ENCODE peak calls at places on chromosomes 12 and 14, in eight cellular contexts. H, F, G, J, X, L, K and S are unnamed samples.

GRCh38 chr14:57707219-57707618 is 158.7 kb downstream of the SLC35F4 start:
- DNase-seq in H (no peak), G (no peak), K (no peak), X (no peak), F (no peak), J (no peak), L (no peak), S (no peak)

GRCh38 chr14:93005838-93006237 is 82.9 kb downstream of the CHGA start:
- DNase-seq in H (no peak), L (no peak), K (no peak), J (no peak), X (no peak), G (peak), F (no peak), S (no peak)

GRCh38 chr12:6235499-6235898 is 35.3 kb downstream of the CD9 start:
- DNase-seq in H (peak), G (no peak), L (no peak), X (no peak), F (peak), J (no peak), K (peak), S (no peak)

GRCh38 chr14:94677747-94678146 is 65.6 kb downstream of the SERPINA3 start:
- DNase-seq in F (no peak), H (no peak), J (no peak), G (no peak), L (no peak), X (no peak), K (no peak), S (peak)

GRCh38 chr12:30796891-30797371 is 42.2 kb upstream of the CAPRIN2 start:
- DNase-seq in F (peak), K (no peak), H (no peak), X (peak), L (no peak), J (no peak), G (peak), S (no peak)

GRCh38 chr12:28191690-28192089 is 1.4 kb downstream of the CCDC91 start:
- DNase-seq in K (no peak), F (no peak), J (peak), H (no peak), X (no peak), G (peak), L (no peak), S (no peak)

GRCh38 chr12:13347241-13348043 is 150.9 kb downstream of the EMP1 start:
- DNase-seq in F (no peak), K (no peak), X (no peak), G (peak), J (peak), L (no peak), H (no peak), S (no peak)

GRCh38 chr14:74697543-74697942 is 15.3 kb downstream of the AREL1 start:
- DNase-seq in G (peak), K (no peak), F (no peak), J (no peak), X (no peak), L (no peak), H (no peak), S (no peak)

GRCh38 chr12:110079477-110080400 is 31.4 kb upstream of the C12orf76 start:
- DNase-seq in K (peak), H (peak), G (no peak), F (no peak), L (no peak), X (no peak), J (peak), S (no peak)

GRCh38 chr12:25130741-25131188 is 64.2 kb downstream of the DNAI7 start:
- DNase-seq in J (no peak), L (no peak), K (no peak), F (no peak), X (no peak), G (peak), H (no peak), S (no peak)

GRCh38 chr12:126385785-126386184 is 1320.5 kb downstream of the AACS start:
- DNase-seq in F (no peak), H (no peak), G (no peak), J (no peak), X (no peak), L (no peak), K (no peak), S (no peak)

GRCh38 chr12:79691299-79692248 is 810 bp upstream of the PAWR start:
- DNase-seq in K (no peak), X (no peak), F (no peak), H (no peak), G (peak), J (peak), L (peak), S (peak)

GRCh38 chr12:116093915-116094314 is 183.6 kb downstream of the MED13L start:
- DNase-seq in K (no peak), X (no peak), L (no peak), H (no peak), G (no peak), J (no peak), F (no peak), S (no peak)

GRCh38 chr12:115137812-115138521 is 454.0 kb upstream of the TBX3 start:
- DNase-seq in K (no peak), H (no peak), J (no peak), L (no peak), G (no peak), X (no peak), F (no peak), S (no peak)

GRCh38 chr12:110585231-110585799 is 2.2 kb upstream of the PPTC7 start:
- DNase-seq in F (no peak), K (peak), G (peak), X (no peak), H (no peak), J (no peak), L (peak), S (no peak)

GRCh38 chr14:101781240-101782061 is 19.9 kb downstream of the PPP2R5C start:
- DNase-seq in L (no peak), K (no peak), F (peak), J (no peak), H (no peak), G (no peak), X (no peak), S (no peak)

GRCh38 chr12:95881331-95881955 is 22.7 kb downstream of the SNRPF start:
- DNase-seq in X (no peak), K (no peak), J (no peak), H (no peak), G (no peak), F (no peak), L (no peak), S (no peak)

GRCh38 chr14:73764881-73765280 is 50.7 kb upstream of the PNMA1 start:
- DNase-seq in J (peak), K (peak), G (no peak), H (peak), X (no peak), L (no peak), F (no peak), S (no peak)

GRCh38 chr12:79426121-79426520 is 264.6 kb downstream of the PAWR start:
- DNase-seq in F (no peak), L (no peak), J (no peak), H (no peak), K (no peak), G (no peak), X (no peak), S (no peak)

GRCh38 chr12:128792881-128793280 is 30.9 kb downstream of the SLC15A4 start:
- DNase-seq in G (no peak), L (no peak), H (peak), X (no peak), K (no peak), J (no peak), F (no peak), S (no peak)

GRCh38 chr12:53817021-53817389 is 65.2 kb upstream of the CISTR start:
- DNase-seq in F (no peak), L (no peak), G (peak), X (no peak), H (no peak), J (no peak), K (no peak), S (no peak)

GRCh38 chr14:99137001-99137700 is 134.8 kb downstream of the BCL11B start:
- DNase-seq in F (no peak), H (no peak), G (no peak), K (peak), X (peak), J (no peak), L (no peak), S (no peak)

GRCh38 chr14:68231832-68232642 is 412.5 kb downstream of the RAD51B start:
- DNase-seq in H (no peak), L (no peak), J (no peak), G (peak), X (no peak), K (no peak), F (no peak), S (no peak)

GRCh38 chr12:64256166-64256800 is 34.2 kb upstream of the KICS2 start:
- DNase-seq in K (no peak), J (peak), F (peak), G (peak), H (no peak), L (no peak), X (no peak), S (no peak)

GRCh38 chr12:103571286-103571685 is 15.8 kb upstream of the STAB2 start:
- DNase-seq in F (peak), G (peak), X (peak), J (no peak), K (no peak), L (no peak), H (peak), S (no peak)

GRCh38 chr14:54425537-54426274 is 15.5 kb downstream of the CNIH1 start:
- DNase-seq in K (no peak), L (no peak), F (no peak), G (no peak), J (no peak), H (no peak), X (no peak), S (no peak)

GRCh38 chr14:100398044-100398443 is 74.9 kb downstream of the SLC25A47 start:
- DNase-seq in H (no peak), G (peak), K (no peak), X (no peak), F (no peak), L (no peak), J (no peak), S (no peak)

GRCh38 chr14:24368562-24369252 is 723 bp downstream of the NFATC4 start:
- DNase-seq in X (peak), K (no peak), L (no peak), H (peak), F (peak), J (peak), G (no peak), S (no peak)

GRCh38 chr14:98871796-98872195 is 400.2 kb downstream of the BCL11B start:
- DNase-seq in F (no peak), G (no peak), K (no peak), J (no peak), H (no peak), X (no peak), L (no peak), S (no peak)

GRCh38 chr12:80869264-80869663 is 68.5 kb downstream of the LIN7A start:
- DNase-seq in F (no peak), G (no peak), H (no peak), K (no peak), J (no peak), L (no peak), X (no peak), S (no peak)

DNA sequence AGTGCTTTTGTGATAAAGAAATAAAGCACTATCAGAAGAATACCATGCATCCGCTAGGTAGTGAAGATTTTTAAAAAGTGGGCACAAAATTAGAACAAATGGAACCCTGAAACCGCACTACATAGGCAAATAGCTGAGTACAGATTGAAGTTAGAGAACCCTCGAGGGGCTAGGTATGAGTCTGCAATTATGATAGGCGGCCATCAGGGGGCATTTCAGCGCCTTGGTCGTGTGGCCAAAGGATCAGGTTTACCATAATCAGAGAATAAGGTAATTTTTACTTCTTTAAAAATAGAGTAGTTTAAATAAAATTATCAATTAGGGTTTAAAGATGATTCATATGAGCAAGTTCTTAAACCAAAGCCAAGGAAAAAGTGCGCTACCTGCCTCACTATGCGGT is 129.8 kb downstream of the TMX1 start:
- DNase-seq in G (no peak), L (no peak), H (no peak), J (no peak), X (no peak), F (no peak), K (no peak), S (no peak)
- TF ChIP-seq CTCF in G (peak), L (no peak), H (peak), J (no peak), X (peak), F (peak), K (no peak), S (peak)

DNA sequence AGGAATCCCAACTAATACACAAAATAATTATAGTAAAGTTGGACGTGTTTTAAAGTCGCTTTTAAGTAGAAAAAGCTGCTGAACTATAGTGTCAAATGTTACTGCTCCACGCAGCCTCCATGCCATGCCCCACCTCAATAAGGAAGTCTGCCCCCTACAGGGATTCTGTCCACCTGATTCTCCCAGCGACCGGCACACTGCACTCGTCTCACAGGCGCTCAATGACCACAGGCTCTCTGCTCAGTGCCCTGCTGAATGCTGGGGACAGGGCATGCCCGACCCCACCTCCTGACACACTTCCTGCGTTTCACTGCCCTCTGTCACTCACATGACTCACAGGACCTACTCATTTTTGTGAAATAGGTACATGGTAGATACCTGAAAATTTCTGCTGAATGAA is 48.9 kb downstream of the BDKRB1 start:
- DNase-seq in X (peak), H (no peak), G (peak), L (no peak), K (no peak), J (no peak), F (peak), S (no peak)
- TF ChIP-seq CTCF in X (peak), H (no peak), G (peak), L (no peak), K (no peak), J (no peak), F (peak), S (peak)

GRCh38 chr12:69415471-69416275 is 54.5 kb upstream of the FRS2 start:
- DNase-seq in X (peak), L (no peak), K (peak), G (peak), F (peak), J (peak), H (no peak), S (no peak)
- TF ChIP-seq CTCF in X (peak), L (peak), K (peak), G (peak), F (peak), J (peak), H (peak), S (peak)

DNA sequence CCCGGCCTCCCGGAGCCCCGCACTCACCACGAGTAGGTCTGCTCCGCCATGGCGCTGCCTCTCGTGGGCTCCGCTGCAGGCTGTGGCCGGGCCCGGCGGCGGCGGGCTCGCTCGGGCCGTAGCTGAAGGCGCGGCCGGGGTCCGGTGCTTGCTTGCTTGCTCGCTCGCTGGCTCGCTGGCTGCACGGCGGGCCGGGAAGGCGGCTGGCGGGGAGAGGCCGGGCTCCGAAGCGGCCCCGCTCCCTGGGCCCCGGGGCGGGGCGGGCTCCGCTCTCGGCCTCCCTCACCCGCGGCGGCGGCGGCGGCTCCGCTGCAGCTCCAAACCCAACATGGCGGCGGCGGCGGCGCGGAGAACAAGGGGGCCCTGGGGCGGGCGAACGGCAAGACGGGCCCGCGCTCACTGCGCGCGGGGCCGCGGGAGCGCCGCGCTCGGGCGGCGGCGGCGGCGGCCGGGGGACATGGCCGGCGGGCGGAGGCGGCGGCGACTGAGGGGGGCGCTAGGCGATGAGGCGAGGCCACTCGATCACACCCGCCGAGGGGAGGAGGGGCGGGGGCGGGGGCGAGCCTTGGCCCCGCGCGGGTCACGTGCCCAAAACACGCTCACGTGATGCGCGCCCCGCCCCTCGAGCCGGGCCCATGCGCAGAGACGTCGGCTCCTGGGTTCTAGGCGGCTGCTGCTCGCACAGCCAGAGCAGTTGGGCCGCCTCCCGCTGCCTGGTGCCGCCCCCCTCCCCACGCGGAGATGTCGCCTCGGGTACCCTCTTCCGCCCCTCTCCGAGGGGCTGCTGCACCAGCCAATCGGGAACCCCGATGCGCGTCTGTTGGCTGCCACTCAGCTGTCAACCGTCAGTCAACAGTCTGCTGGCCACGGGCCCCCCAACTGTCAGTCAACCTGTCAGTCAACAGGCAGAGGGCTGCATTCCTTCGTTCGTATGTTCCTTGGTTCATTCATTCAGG is at the start of gene SPPL3:
- DNase-seq in K (peak), F (peak), L (peak), X (peak), H (peak), J (peak), G (peak), S (peak)
- TF ChIP-seq CTCF in K (no peak), F (no peak), L (no peak), X (no peak), H (no peak), J (peak), G (no peak), S (no peak)

GRCh38 chr14:91357731-91358319 is 59.8 kb downstream of the CCDC88C start:
- DNase-seq in G (no peak), K (no peak), F (no peak), H (no peak), L (no peak), J (no peak), X (no peak), S (no peak)
- TF ChIP-seq CTCF in G (no peak), K (no peak), F (no peak), H (no peak), L (no peak), J (no peak), X (no peak), S (no peak)

GRCh38 chr14:58907803-58908202 is 270.0 kb downstream of the DACT1 start:
- DNase-seq in L (no peak), G (peak), H (no peak), J (no peak), F (no peak), X (no peak), K (no peak), S (no peak)

GRCh38 chr14:58898655-58899316 is 261.0 kb downstream of the DACT1 start:
- DNase-seq in K (no peak), H (no peak), G (peak), F (no peak), X (no peak), L (no peak), J (no peak), S (no peak)

GRCh38 chr14:58904771-58905170 is 267.0 kb downstream of the DACT1 start:
- DNase-seq in G (no peak), L (no peak), X (no peak), H (no peak), J (no peak), K (no peak), F (no peak), S (no peak)

GRCh38 chr14:58899317-58899713 is 261.6 kb downstream of the DACT1 start:
- DNase-seq in L (no peak), G (peak), X (no peak), F (no peak), K (no peak), J (no peak), H (no peak), S (no peak)

GRCh38 chr14:58901826-58902225 is 264.1 kb downstream of the DACT1 start:
- DNase-seq in H (no peak), F (no peak), X (no peak), G (no peak), J (no peak), L (no peak), K (no peak), S (no peak)
- TF ChIP-seq CTCF in H (no peak), F (no peak), X (no peak), G (no peak), J (no peak), L (no peak), K (no peak), S (no peak)

GRCh38 chr12:58247633-58248032 is 306.3 kb downstream of the ATP23 start:
- DNase-seq in X (no peak), F (no peak), L (no peak), J (no peak), H (no peak), G (no peak), K (no peak), S (no peak)
- TF ChIP-seq CTCF in X (peak), F (no peak), L (no peak), J (no peak), H (no peak), G (no peak), K (no peak), S (peak)

GRCh38 chr14:89013098-89013504 is 188.7 kb downstream of the TTC8 start:
- DNase-seq in F (no peak), J (no peak), K (peak), L (no peak), H (no peak), X (peak), G (peak), S (no peak)
- TF ChIP-seq CTCF in F (no peak), J (no peak), K (no peak), L (no peak), H (no peak), X (peak), G (peak), S (peak)

GRCh38 chr12:48003226-48004038 is 844 bp downstream of the COL2A1 start:
- DNase-seq in G (no peak), X (peak), H (no peak), K (no peak), L (no peak), F (peak), J (no peak), S (no peak)
- TF ChIP-seq CTCF in G (no peak), X (peak), H (no peak), K (no peak), L (no peak), F (no peak), J (no peak), S (peak)